ENCODE peak calls at places on chromosomes 2 and 18, in seven cellular contexts. P, D, N, U, K, O and R are unnamed samples.

GRCh38 chr2:158407031-158407430 is 49.5 kb downstream of the CCDC148 start:
- DNase-seq in P (no peak), D (no peak), N (no peak), U (peak), K (no peak), O (no peak), R (peak)

GRCh38 chr18:8769509-8769908 is 64.2 kb downstream of the MTCL1 start:
- DNase-seq in P (no peak), D (no peak), N (no peak), U (no peak), K (no peak), O (no peak), R (no peak)

GRCh38 chr2:182020319-182021055 is 34.8 kb downstream of the PPP1R1C start:
- DNase-seq in P (peak), D (peak), N (peak), U (no peak), K (no peak), O (no peak), R (no peak)

GRCh38 chr18:43013489-43013888 is 102.0 kb downstream of the RIT2 start:
- DNase-seq in P (no peak), D (no peak), N (no peak), U (no peak), K (no peak), O (no peak), R (no peak)

GRCh38 chr2:180203972-180204371 is 196.9 kb upstream of the CWC22 start:
- DNase-seq in P (peak), D (peak), N (no peak), U (no peak), K (no peak), O (no peak), R (no peak)

GRCh38 chr2:106143495-106144215 is 50.4 kb downstream of the UXS1 start:
- DNase-seq in P (no peak), D (no peak), N (no peak), U (peak), K (no peak), O (no peak), R (peak)

GRCh38 chr2:222594679-222595078 is 61.2 kb downstream of the FARSB start:
- DNase-seq in P (peak), D (peak), N (no peak), U (no peak), K (no peak), O (no peak), R (no peak)

GRCh38 chr18:55779711-55780590 is 192.0 kb upstream of the TCF4 start:
- DNase-seq in P (no peak), D (peak), N (peak), U (peak), K (peak), O (no peak), R (peak)

GRCh38 chr2:150610670-150611279 is 123.3 kb upstream of the RND3 start:
- DNase-seq in P (peak), D (peak), N (peak), U (peak), K (no peak), O (no peak), R (peak)

GRCh38 chr2:200155652-200156051 is 150.8 kb upstream of the SPATS2L start:
- DNase-seq in P (no peak), D (no peak), N (no peak), U (no peak), K (no peak), O (no peak), R (no peak)

GRCh38 chr2:174014699-174015070 is 49.5 kb upstream of the SP3 start:
- DNase-seq in P (no peak), D (no peak), N (no peak), U (peak), K (no peak), O (no peak), R (peak)

GRCh38 chr2:159921752-159922404 is 123.9 kb upstream of the CD302 start:
- DNase-seq in P (no peak), D (peak), N (peak), U (peak), K (peak), O (peak), R (no peak)

GRCh38 chr2:7497223-7497622 is 580.0 kb downstream of the RNF144A start:
- DNase-seq in P (no peak), D (no peak), N (no peak), U (no peak), K (no peak), O (no peak), R (peak)

GRCh38 chr2:129139380-129139779 is 820.7 kb upstream of the HS6ST1 start:
- DNase-seq in P (no peak), D (no peak), N (no peak), U (no peak), K (no peak), O (no peak), R (no peak)

GRCh38 chr18:12811191-12811950 is 72.7 kb downstream of the PTPN2 start:
- DNase-seq in P (peak), D (no peak), N (no peak), U (no peak), K (no peak), O (no peak), R (no peak)

GRCh38 chr2:207528980-207529329 is 807 bp upstream of the CREB1 start:
- DNase-seq in P (peak), D (peak), N (no peak), U (peak), K (no peak), O (peak), R (peak)

GRCh38 chr18:79440728-79441127 is 45.0 kb downstream of the NFATC1 start:
- DNase-seq in P (no peak), D (no peak), N (no peak), U (no peak), K (no peak), O (no peak), R (no peak)

GRCh38 chr2:148917431-148917830 is 42.4 kb downstream of the KIF5C start:
- DNase-seq in P (no peak), D (no peak), N (no peak), U (no peak), K (no peak), O (no peak), R (no peak)

GRCh38 chr2:27256855-27257454 is 5.9 kb downstream of the SLC30A3 start:
- DNase-seq in P (no peak), D (no peak), N (no peak), U (no peak), K (no peak), O (no peak), R (no peak)

GRCh38 chr18:45384137-45384998 is 230.9 kb upstream of the SLC14A2 start:
- DNase-seq in P (peak), D (peak), N (peak), U (peak), K (peak), O (peak), R (peak)